ENCODE peak calls at places on chromosomes 2 and 18, in nine cellular contexts. S is Peyer's patch; G is dorsolateral prefrontal cortex; K is H1; E is uterus; F is CD8-positive, alpha-beta T cell; Q is HepG2; X is brain microvascular endothelial cell; P is GM23338. V is an unnamed sample.

GRCh38 chr2:226330206-226330605 is 469.4 kb downstream of the IRS1 start:
- DNase-seq in F (no peak), K (no peak), G (no peak), E (no peak), P (no peak), Q (no peak), S (no peak), X (no peak), V (no peak)

GRCh38 chr2:182652326-182652725 is 63.7 kb upstream of the DNAJC10 start:
- DNase-seq in S (no peak), F (no peak), G (no peak), P (no peak), Q (no peak), X (no peak), K (no peak), E (no peak), V (no peak)

GRCh38 chr2:218168016-218168415 is 1.3 kb upstream of the CXCR1 start:
- DNase-seq in K (no peak), S (no peak), Q (no peak), F (no peak), P (no peak), X (no peak), E (no peak), G (no peak), V (no peak)

GRCh38 chr2:239881031-239881471 is 144.1 kb downstream of the NDUFA10 start:
- DNase-seq in E (no peak), S (no peak), Q (no peak), P (no peak), K (no peak), G (no peak), F (peak), X (no peak), V (peak)

GRCh38 chr2:15991231-15991630 is 50.9 kb downstream of the MYCN start:
- DNase-seq in K (no peak), X (no peak), E (no peak), S (no peak), Q (no peak), G (no peak), P (no peak), F (no peak), V (no peak)

GRCh38 chr2:231671617-231672350 is 36.5 kb upstream of the PTMA start:
- DNase-seq in G (no peak), F (no peak), K (no peak), E (no peak), S (peak), Q (peak), X (no peak), P (no peak), V (no peak)

GRCh38 chr2:119549236-119549635 is 5.0 kb downstream of the CFAP221 start:
- DNase-seq in S (no peak), F (no peak), E (no peak), K (no peak), G (no peak), P (no peak), X (no peak), Q (no peak), V (no peak)

GRCh38 chr2:42092084-42092996 is 44.5 kb downstream of the PKDCC start:
- DNase-seq in X (no peak), Q (peak), F (no peak), S (no peak), P (peak), G (no peak), E (no peak), K (no peak), V (no peak)

GRCh38 chr2:200351815-200352214 is 45.3 kb downstream of the SPATS2L start:
- DNase-seq in Q (no peak), X (no peak), P (no peak), K (no peak), G (no peak), E (no peak), S (no peak), F (no peak), V (no peak)

GRCh38 chr18:50372743-50373142 is 2.1 kb upstream of the SKA1 start:
- DNase-seq in S (no peak), Q (no peak), X (no peak), F (no peak), K (no peak), G (no peak), E (no peak), P (no peak), V (no peak)

GRCh38 chr2:112268547-112268946 is 6.8 kb upstream of the ZC3H6 start:
- DNase-seq in K (no peak), X (no peak), F (no peak), G (no peak), P (peak), Q (no peak), S (no peak), E (no peak), V (no peak)

GRCh38 chr2:119820275-119820674 is 60.6 kb downstream of the PTPN4 start:
- DNase-seq in P (no peak), Q (no peak), K (no peak), S (no peak), F (no peak), G (no peak), X (peak), E (no peak), V (no peak)

GRCh38 chr2:205612661-205613060 is 69.6 kb upstream of the NRP2 start:
- DNase-seq in K (no peak), F (no peak), E (no peak), Q (no peak), G (no peak), X (no peak), S (no peak), P (no peak), V (no peak)

GRCh38 chr18:70335892-70336726 is 47.3 kb downstream of the SOCS6 start:
- DNase-seq in E (no peak), P (no peak), S (no peak), G (no peak), Q (peak), F (no peak), X (no peak), K (no peak), V (no peak)

GRCh38 chr2:151156943-151157705 is 104.5 kb downstream of the RBM43 start:
- DNase-seq in Q (no peak), P (no peak), F (no peak), E (no peak), K (no peak), X (peak), G (no peak), S (no peak), V (no peak)

GRCh38 chr2:15732341-15733077 is 140.8 kb downstream of the DDX1 start:
- DNase-seq in X (no peak), E (no peak), P (no peak), G (no peak), K (no peak), S (no peak), Q (no peak), F (no peak), V (no peak)

GRCh38 chr2:238489431-238489830 is 62.7 kb downstream of the ASB1 start:
- DNase-seq in X (no peak), P (no peak), E (no peak), G (no peak), F (no peak), S (no peak), K (no peak), Q (no peak), V (no peak)

GRCh38 chr18:27353273-27353672 is 168.2 kb upstream of the CHST9 start:
- DNase-seq in P (no peak), S (no peak), Q (no peak), F (no peak), K (no peak), X (no peak), E (no peak), G (no peak), V (no peak)

GRCh38 chr18:67261931-67262552 is 254.5 kb downstream of the DSEL start:
- DNase-seq in Q (no peak), S (no peak), P (no peak), F (no peak), X (no peak), G (no peak), K (no peak), E (no peak), V (no peak)

GRCh38 chr2:23199115-23199918 is 185.7 kb upstream of the KLHL29 start:
- DNase-seq in X (peak), F (no peak), S (no peak), K (no peak), P (peak), G (no peak), E (no peak), Q (peak), V (no peak)

GRCh38 chr18:30684825-30685481 is 357.6 kb downstream of the DSC3 start:
- DNase-seq in K (no peak), F (no peak), S (no peak), X (no peak), P (peak), G (no peak), Q (no peak), E (no peak), V (no peak)

GRCh38 chr2:214830794-214831346 is 21.4 kb upstream of the BARD1 start:
- DNase-seq in X (peak), E (no peak), F (no peak), S (no peak), G (no peak), K (no peak), Q (peak), P (peak), V (no peak)

GRCh38 chr2:231523451-231524266 is 6.6 kb downstream of the NMUR1 start:
- DNase-seq in S (no peak), X (no peak), E (no peak), F (peak), Q (no peak), P (no peak), K (no peak), G (no peak), V (no peak)

GRCh38 chr2:72325592-72326422 is 178.1 kb upstream of the CYP26B1 start:
- DNase-seq in K (peak), F (no peak), Q (peak), X (peak), P (peak), E (no peak), G (no peak), S (no peak), V (no peak)

GRCh38 chr2:134262666-134263065 is 8.8 kb downstream of the MGAT5 start:
- DNase-seq in X (no peak), P (no peak), G (no peak), F (no peak), Q (no peak), E (no peak), K (no peak), S (peak), V (no peak)

GRCh38 chr18:74625157-74625556 is 27.5 kb downstream of the ZNF407 start:
- DNase-seq in K (no peak), P (no peak), G (no peak), S (no peak), X (peak), F (no peak), Q (no peak), E (no peak), V (no peak)

GRCh38 chr2:171523339-171523931 is 1.2 kb downstream of the CYBRD1 start:
- DNase-seq in E (peak), G (peak), P (peak), F (no peak), Q (peak), S (peak), X (peak), K (no peak), V (peak)

GRCh38 chr2:19070866-19071265 is 287.6 kb downstream of the OSR1 start:
- DNase-seq in X (no peak), S (no peak), P (no peak), F (no peak), E (no peak), K (no peak), G (no peak), Q (no peak), V (no peak)

GRCh38 chr18:50144535-50144934 is 50.4 kb downstream of the MYO5B start:
- DNase-seq in X (no peak), Q (no peak), K (no peak), S (no peak), G (no peak), F (no peak), E (no peak), P (no peak), V (no peak)

GRCh38 chr2:48600204-48600813 is 17.3 kb upstream of the GTF2A1L start:
- DNase-seq in X (peak), S (no peak), G (no peak), P (peak), E (no peak), K (no peak), F (no peak), Q (peak), V (no peak)

GRCh38 chr2:660477-661214 is 16.6 kb downstream of the TMEM18 start:
- DNase-seq in G (no peak), K (peak), F (no peak), S (no peak), P (peak), Q (no peak), X (no peak), E (no peak), V (no peak)

GRCh38 chr2:7707723-7708122 is 790.5 kb downstream of the RNF144A start:
- DNase-seq in F (no peak), Q (no peak), G (no peak), K (no peak), P (no peak), S (no peak), X (peak), E (no peak), V (no peak)

GRCh38 chr2:37377187-37377532 is 32.7 kb downstream of the QPCT start:
- DNase-seq in G (no peak), S (no peak), Q (no peak), X (no peak), F (no peak), E (no peak), K (no peak), P (no peak), V (no peak)

GRCh38 chr18:42780171-42780570 is 335.3 kb downstream of the RIT2 start:
- DNase-seq in Q (no peak), G (no peak), X (no peak), P (peak), F (no peak), K (no peak), S (no peak), E (no peak), V (no peak)

GRCh38 chr2:218902427-218902826 is 21.8 kb downstream of the WNT10A start:
- DNase-seq in E (no peak), S (no peak), X (no peak), Q (no peak), F (no peak), P (no peak), K (no peak), G (no peak), V (no peak)

GRCh38 chr2:216064014-216064630 is 17.5 kb downstream of the PECR start:
- DNase-seq in P (peak), F (no peak), E (no peak), Q (no peak), S (no peak), X (no peak), G (no peak), K (no peak), V (no peak)
- TF ChIP-seq CTCF in P (peak), F (no peak), E (no peak), Q (peak), S (no peak), X (no peak), G (no peak), K (peak), V (no peak)

DNA sequence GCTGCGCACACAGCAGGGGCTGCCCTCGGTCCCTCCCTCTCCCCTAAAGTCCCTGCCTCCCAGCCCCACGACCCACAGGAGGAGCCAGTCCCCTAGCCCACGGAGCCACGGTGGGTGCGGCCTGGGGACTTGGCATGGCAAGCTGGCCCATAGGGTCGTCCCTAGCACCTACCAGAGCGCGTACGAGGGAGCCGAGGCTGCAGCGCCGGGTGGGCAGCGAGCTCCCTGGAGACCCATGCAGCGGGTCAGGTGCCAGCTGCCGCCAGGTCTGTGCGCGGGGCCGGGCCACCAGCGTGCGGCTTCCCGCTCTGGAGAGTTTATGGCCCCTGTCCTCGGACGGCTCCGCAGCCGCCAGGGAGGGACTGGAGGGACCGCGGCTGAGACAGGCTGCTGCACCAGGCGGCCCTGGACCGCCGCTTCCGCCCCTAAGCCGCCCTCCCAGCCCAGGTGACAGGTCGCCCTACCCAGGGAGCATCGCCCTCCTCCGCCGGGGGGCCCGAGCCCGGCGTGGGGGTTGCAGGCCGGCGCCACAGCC is 273.6 kb downstream of the CCDC74A start:
- DNase-seq in P (peak), X (no peak), G (no peak), K (no peak), F (no peak), E (no peak), Q (no peak), S (no peak), V (no peak)
- H3K4me3 ChIP-seq in P (peak), X (no peak), G (peak), K (no peak), F (no peak), E (no peak), Q (no peak), S (peak), V (no peak)

GRCh38 chr2:197191177-197191947 is 119.2 kb downstream of the ANKRD44 start:
- DNase-seq in E (no peak), K (no peak), F (no peak), Q (peak), P (peak), S (no peak), G (no peak), X (no peak), V (no peak)
- TF ChIP-seq CTCF in E (peak), K (peak), F (peak), Q (peak), P (peak), S (peak), G (peak), X (peak), V (peak)

GRCh38 chr2:63047534-63048281 is 2.9 kb upstream of the OTX1 start:
- DNase-seq in K (no peak), G (no peak), S (no peak), Q (no peak), X (no peak), E (no peak), P (peak), F (no peak), V (no peak)
- H3K4me3 ChIP-seq in K (peak), G (peak), S (no peak), Q (no peak), X (peak), E (no peak), P (peak), F (no peak), V (peak)

GRCh38 chr2:47437287-47437686 is 34.3 kb downstream of the MSH2 start:
- DNase-seq in K (no peak), P (peak), Q (no peak), S (no peak), X (no peak), E (no peak), G (no peak), F (no peak), V (no peak)
- TF ChIP-seq CTCF in K (no peak), P (peak), Q (peak), S (peak), X (peak), E (peak), G (peak), F (no peak), V (no peak)

V was measured in right atrium auricular region.